ENCODE peak calls at places on chromosomes 4 and X, in five cellular contexts. Z is lower leg skin, S is NT2/D1, U is smooth muscle cell of the brain vasculature, B is Daoy. V is an unnamed sample.

GRCh38 chr4:162891788-162892707 is 274.6 kb downstream of the NAF1 start:
- DNase-seq in Z (no peak), S (no peak), U (no peak), B (peak), V (peak)

GRCh38 chrX:47361538-47362511 is 8.6 kb upstream of the ZNF157 start:
- DNase-seq in Z (peak), S (peak), U (peak), B (peak), V (peak)

GRCh38 chr4:136810626-136811025 is 721.7 kb downstream of the PCDH18 start:
- DNase-seq in Z (no peak), S (no peak), U (no peak), B (peak), V (peak)

GRCh38 chrX:38891641-38892413 is 90.6 kb downstream of the MID1IP1 start:
- DNase-seq in Z (no peak), S (no peak), U (no peak), B (peak), V (no peak)

GRCh38 chr4:7393491-7394183 is 41.1 kb downstream of the PSAPL1 start:
- DNase-seq in Z (no peak), S (no peak), U (no peak), B (no peak), V (no peak)

GRCh38 chr4:110516106-110516922 is 40.4 kb downstream of the ENPEP start:
- DNase-seq in Z (peak), S (peak), U (peak), B (peak), V (peak)

GRCh38 chr4:55395529-55396304 is at the start of gene TMEM165:
- DNase-seq in Z (peak), S (peak), U (peak), B (peak), V (peak)

GRCh38 chr4:2087170-2087569 is 28.0 kb downstream of the NAT8L start:
- DNase-seq in Z (no peak), S (no peak), U (no peak), B (no peak), V (no peak)

GRCh38 chr4:993111-994029 is at the start of gene SLC26A1:
- DNase-seq in Z (no peak), S (no peak), U (no peak), B (no peak), V (no peak)

GRCh38 chr4:705278-706082 is at the start of gene PCGF3:
- DNase-seq in Z (peak), S (peak), U (peak), B (peak), V (peak)

GRCh38 chr4:2283199-2283711 is 21.3 kb upstream of the MXD4 start:
- DNase-seq in Z (no peak), S (no peak), U (no peak), B (no peak), V (no peak)

GRCh38 chr4:167578906-167579305 is 344.6 kb upstream of the SPOCK3 start:
- DNase-seq in Z (no peak), S (no peak), U (no peak), B (no peak), V (no peak)

GRCh38 chrX:134886201-134886600 is 104.6 kb upstream of the SMIM10 start:
- DNase-seq in Z (no peak), S (no peak), U (no peak), B (peak), V (no peak)

GRCh38 chr4:1567519-1567807 is 116.7 kb downstream of the FAM53A start:
- DNase-seq in Z (no peak), S (no peak), U (no peak), B (no peak), V (no peak)

GRCh38 chr4:102759835-102760644 is 728 bp downstream of the MANBA start:
- DNase-seq in Z (peak), S (peak), U (peak), B (peak), V (peak)

GRCh38 chr4:93299116-93299515 is 529.4 kb upstream of the ATOH1 start:
- DNase-seq in Z (no peak), S (no peak), U (no peak), B (no peak), V (no peak)

GRCh38 chr4:102826105-102826889 is 1.1 kb downstream of the UBE2D3 start:
- DNase-seq in Z (no peak), S (no peak), U (no peak), B (no peak), V (no peak)